ENCODE peak calls at places on chromosomes 3 and 15, in seven cellular contexts. G is GM12865, P is GM23338, J is AG04450, W is thoracic aorta, A is cardiac fibroblast, B is PC-9. S is an unnamed sample.

GRCh38 chr3:14371573-14372474 is 30.6 kb upstream of the SLC6A6 start:
- DNase-seq in G (peak; percentile 61), P (no peak), J (no peak), W (peak; percentile 15), A (peak; percentile 72), B (peak; percentile 90), S (peak; percentile 33)

GRCh38 chr15:73781038-73781925 is 28.1 kb upstream of the INSYN1 start:
- DNase-seq in G (peak; percentile 10), P (peak; percentile 55), J (no peak), W (no peak), A (peak; percentile 62), B (peak; percentile 8), S (no peak)

GRCh38 chr15:26069204-26069603 is 206.1 kb upstream of the ATP10A start:
- DNase-seq in G (no peak), P (no peak), J (no peak), W (no peak), A (no peak), B (no peak), S (peak; percentile 60)

GRCh38 chr3:146166450-146167222 is 5.7 kb upstream of the PLOD2 start:
- DNase-seq in G (no peak), P (no peak), J (no peak), W (no peak), A (peak; percentile 92), B (no peak), S (no peak)

GRCh38 chr3:11769704-11770103 is 77.0 kb downstream of the TAMM41 start:
- DNase-seq in G (no peak), P (peak; percentile 6), J (no peak), W (no peak), A (no peak), B (no peak), S (no peak)

GRCh38 chr3:27145719-27146118 is 223.5 kb downstream of the NEK10 start:
- DNase-seq in G (no peak), P (peak; percentile 37), J (no peak), W (no peak), A (no peak), B (no peak), S (no peak)

GRCh38 chr15:47685141-47685870 is 32.0 kb upstream of the SEMA6D start:
- DNase-seq in G (no peak), P (peak; percentile 10), J (no peak), W (no peak), A (no peak), B (no peak), S (no peak)

GRCh38 chr3:95655363-95655986 is 1158.9 kb upstream of the EPHA6 start:
- DNase-seq in G (no peak), P (no peak), J (no peak), W (no peak), A (no peak), B (no peak), S (no peak)

GRCh38 chr15:55196011-55196410 is 730 bp downstream of the RSL24D1 start:
- DNase-seq in G (peak; percentile 11), P (no peak), J (no peak), W (no peak), A (peak; percentile 21), B (no peak), S (no peak)

GRCh38 chr3:1611824-1612223 is 486.8 kb upstream of the CNTN4 start:
- DNase-seq in G (no peak), P (peak; percentile 29), J (no peak), W (no peak), A (no peak), B (no peak), S (no peak)

GRCh38 chr3:112365636-112366035 is 32.7 kb downstream of the CD200 start:
- DNase-seq in G (no peak), P (no peak), J (no peak), W (no peak), A (peak; percentile 55), B (no peak), S (no peak)

GRCh38 chr3:55458398-55458797 is 28.7 kb downstream of the WNT5A start:
- DNase-seq in G (no peak), P (no peak), J (no peak), W (no peak), A (no peak), B (no peak), S (no peak)

GRCh38 chr3:55884491-55885285 is 397.6 kb upstream of the WNT5A start:
- DNase-seq in G (no peak), P (no peak), J (no peak), W (no peak), A (no peak), B (no peak), S (no peak)

GRCh38 chr3:15023719-15024118 is 41.4 kb downstream of the MRPS25 start:
- DNase-seq in G (no peak), P (no peak), J (no peak), W (no peak), A (no peak), B (no peak), S (no peak)

GRCh38 chr3:10707089-10707983 is 108.7 kb upstream of the SLC6A11 start:
- DNase-seq in G (no peak), P (peak; percentile 67), J (no peak), W (no peak), A (no peak), B (no peak), S (no peak)

GRCh38 chr3:15858547-15859506 is 61.0 kb upstream of the ANKRD28 start:
- DNase-seq in G (peak; percentile 89), P (peak; percentile 86), J (no peak), W (no peak), A (peak; percentile 5), B (peak; percentile 61), S (no peak)

GRCh38 chr3:52230889-52231499 is 5.5 kb upstream of the TLR9 start:
- DNase-seq in G (no peak), P (no peak), J (no peak), W (no peak), A (no peak), B (no peak), S (no peak)

GRCh38 chr3:45546636-45547201 is 47.8 kb upstream of the LIMD1 start:
- DNase-seq in G (peak; percentile 43), P (peak; percentile 89), J (no peak), W (no peak), A (no peak), B (no peak), S (peak; percentile 88)

GRCh38 chr3:83034806-83035703 is 1273.6 kb upstream of the GBE1 start:
- DNase-seq in G (no peak), P (no peak), J (no peak), W (no peak), A (no peak), B (no peak), S (no peak)

GRCh38 chr3:49120438-49121135 is at the start of gene USP19:
- DNase-seq in G (peak; percentile 95), P (peak; percentile 97), J (peak; percentile 80), W (peak; percentile 79), A (peak; percentile 93), B (peak; percentile 88), S (peak; percentile 75)

GRCh38 chr3:52350436-52350835 is 34.3 kb downstream of the DNAH1 start:
- DNase-seq in G (no peak), P (no peak), J (no peak), W (no peak), A (no peak), B (no peak), S (no peak)

GRCh38 chr3:34863485-34863884 is 775.8 kb upstream of the ARPP21 start:
- DNase-seq in G (no peak), P (no peak), J (no peak), W (no peak), A (no peak), B (no peak), S (no peak)

GRCh38 chr3:34859741-34860140 is 779.6 kb upstream of the ARPP21 start:
- DNase-seq in G (no peak), P (no peak), J (no peak), W (no peak), A (no peak), B (no peak), S (no peak)

GRCh38 chr3:34856577-34856976 is 782.7 kb upstream of the ARPP21 start:
- DNase-seq in G (no peak), P (no peak), J (no peak), W (no peak), A (no peak), B (no peak), S (no peak)

GRCh38 chr3:34856081-34856480 is 783.2 kb upstream of the ARPP21 start:
- DNase-seq in G (no peak), P (no peak), J (no peak), W (no peak), A (no peak), B (no peak), S (no peak)

GRCh38 chr3:34858067-34858466 is 781.3 kb upstream of the ARPP21 start:
- DNase-seq in G (peak; percentile 6), P (no peak), J (no peak), W (no peak), A (no peak), B (no peak), S (no peak)
- TF ChIP-seq CTCF in G (no peak), P (no peak), J (no peak), W (no peak), A (no peak), B (no peak), S (no peak)

GRCh38 chr15:42404461-42405235 is 45.3 kb downstream of the CAPN3 start:
- DNase-seq in G (no peak), P (no peak), J (no peak), W (no peak), A (no peak), B (no peak), S (peak; percentile 56)
- H3K4me3 ChIP-seq in G (no peak overlapping the region), P (no peak overlapping the region), J (no peak overlapping the region), W (no peak overlapping the region), A (no peak overlapping the region), B (no peak overlapping the region), S (no peak overlapping the region)

DNA sequence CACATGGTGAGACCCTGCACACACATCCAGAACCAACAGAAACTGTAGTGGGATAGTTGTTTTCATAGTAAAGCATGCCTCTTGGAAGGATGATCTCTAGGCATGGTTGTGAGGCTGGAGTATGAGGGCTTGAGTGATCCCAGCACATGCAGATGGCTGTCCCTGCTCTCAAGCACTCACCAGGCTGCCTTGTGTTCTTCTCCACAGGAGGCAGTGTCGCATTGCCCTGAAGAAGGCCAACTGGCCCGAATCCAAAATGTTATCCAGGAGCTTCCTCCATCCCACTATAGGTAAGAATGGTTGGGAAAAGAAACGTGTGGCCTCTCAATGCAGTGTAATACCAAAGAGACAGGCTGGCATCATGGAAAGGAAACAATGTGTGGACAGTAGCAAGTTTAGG is 82.7 kb downstream of the TMEM39A start:
- DNase-seq in G (no peak), P (no peak), J (no peak), W (no peak), A (peak; percentile 8), B (no peak), S (no peak)
- TF ChIP-seq CTCF in G (no peak), P (peak; percentile 14), J (peak; percentile 13), W (no peak), A (peak; percentile 15), B (no peak), S (peak; percentile 13)

DNA sequence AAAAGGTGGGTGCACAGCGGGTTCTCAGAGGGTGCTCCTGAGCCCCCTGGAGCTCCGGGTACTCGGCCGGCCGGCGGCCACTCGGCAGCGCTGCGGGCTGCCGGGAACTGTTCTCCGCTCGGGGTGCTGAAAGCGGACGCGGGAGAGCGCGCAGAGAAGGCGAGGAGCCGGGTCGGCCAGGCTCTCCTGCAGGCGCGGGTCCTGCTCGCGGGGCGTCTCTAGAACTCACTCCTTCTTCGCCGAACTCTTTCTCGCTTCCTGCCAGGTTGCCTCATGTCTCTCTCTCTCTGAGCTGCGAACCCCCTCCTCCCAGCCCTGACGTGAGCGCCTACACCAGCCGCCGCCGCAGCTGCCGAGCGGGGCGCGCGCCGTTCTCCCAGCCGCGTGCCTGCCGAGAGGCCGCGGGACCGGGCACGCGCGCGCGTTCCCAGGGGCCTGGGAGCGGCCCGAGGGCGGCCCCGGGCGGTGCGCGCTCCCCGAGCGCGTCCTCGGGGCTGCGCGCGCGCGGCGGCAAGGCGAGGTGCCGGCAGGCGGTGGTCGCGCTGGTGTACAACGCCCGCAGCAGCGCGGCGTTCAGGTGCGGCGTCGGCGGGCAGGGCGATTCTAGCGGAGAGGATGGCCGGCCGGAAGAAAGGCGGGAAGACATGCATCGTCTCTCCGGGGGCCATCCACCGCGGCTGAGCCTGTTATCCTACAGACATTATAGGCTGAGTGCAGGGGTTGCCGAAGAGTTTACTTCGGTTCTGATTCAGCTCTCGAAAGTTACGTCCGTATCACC is at the start of gene PEX5L:
- DNase-seq in G (peak; percentile 70), P (peak; percentile 91), J (no peak), W (no peak), A (peak; percentile 48), B (no peak), S (no peak)
- H3K4me3 ChIP-seq in G (peak within 1 kb of the TSS; percentile 55), P (peak within 1 kb of the TSS; percentile 77), J (peak within 1 kb of the TSS; percentile 58), W (peak within 1 kb of the TSS; percentile 35), A (no peak within 1 kb of the TSS), B (no peak within 1 kb of the TSS), S (peak within 1 kb of the TSS; percentile 51)